ENCODE peak calls at places on chromosomes 12 and 14, in seven cellular contexts. S is GM13976; C is stimulated activated CD4-positive, alpha-beta T cell treated with anti-CD3 and anti-CD28 coated beads, Interleukin-2, amount 100 ng/mL, for 48 hours; Y is HEK293T; B is right cardiac atrium; G is lung; E is mesendoderm. L is an unnamed sample.

GRCh38 chr12:6774557-6775062 is 2.3 kb downstream of the LAG3 start:
- DNase-seq in G (no peak), S (no peak), E (no peak), B (no peak), Y (no peak), C (no peak), L (no peak)

GRCh38 chr12:122517877-122518276 is 8.9 kb downstream of the RSRC2 start:
- DNase-seq in G (no peak), Y (no peak), E (no peak), S (no peak), B (no peak), C (no peak), L (no peak)

GRCh38 chr14:57480044-57480443 is 13.6 kb downstream of the CCDC198 start:
- DNase-seq in C (no peak), B (no peak), E (no peak), Y (no peak), G (no peak), S (no peak), L (no peak)

GRCh38 chr12:116896525-116896924 is 14.2 kb upstream of the FBXW8 start:
- DNase-seq in G (no peak), E (no peak), S (no peak), Y (no peak), B (no peak), C (no peak), L (no peak)

GRCh38 chr12:510071-510825 is 50.5 kb downstream of the B4GALNT3 start:
- DNase-seq in G (peak; percentile 79), S (no peak), B (no peak), E (peak; percentile 93), Y (no peak), C (no peak), L (peak; percentile 84)

GRCh38 chr12:110355080-110355479 is 48.4 kb downstream of the ANAPC7 start:
- DNase-seq in B (no peak), Y (peak; percentile 62), E (peak; percentile 54), G (no peak), C (no peak), S (peak; percentile 67), L (peak; percentile 65)

GRCh38 chr12:115227137-115227615 is 543.2 kb upstream of the TBX3 start:
- DNase-seq in Y (no peak), C (no peak), E (peak; percentile 87), G (no peak), B (peak; percentile 71), S (no peak), L (no peak)

GRCh38 chr12:48061943-48062719 is 43.7 kb downstream of the SENP1 start:
- DNase-seq in B (no peak), E (peak; percentile 62), G (no peak), Y (no peak), C (no peak), S (no peak), L (peak; percentile 51)

GRCh38 chr14:34361504-34362011 is 100.5 kb downstream of the SPTSSA start:
- DNase-seq in B (no peak), G (no peak), Y (no peak), C (no peak), E (no peak), S (no peak), L (no peak)

GRCh38 chr14:29064305-29064704 is 297.7 kb downstream of the FOXG1 start:
- DNase-seq in Y (no peak), G (no peak), B (no peak), C (no peak), S (no peak), E (no peak), L (no peak)

GRCh38 chr12:48033451-48033850 is 29.2 kb upstream of the COL2A1 start:
- DNase-seq in G (no peak), B (no peak), S (no peak), Y (no peak), C (no peak), E (no peak), L (no peak)

GRCh38 chr12:5088586-5089264 is 45.0 kb downstream of the KCNA5 start:
- DNase-seq in Y (no peak), C (no peak), G (no peak), E (no peak), B (peak; percentile 55), S (no peak), L (no peak)

GRCh38 chr14:105144666-105145380 is 23.8 kb downstream of the JAG2 start:
- DNase-seq in B (peak; percentile 55), G (no peak), C (no peak), Y (no peak), S (no peak), E (no peak), L (no peak)

GRCh38 chr12:101856030-101856429 is 21.4 kb upstream of the DRAM1 start:
- DNase-seq in Y (no peak), G (no peak), E (no peak), C (no peak), S (no peak), B (no peak), L (no peak)

GRCh38 chr12:70724444-70724843 is 87.2 kb upstream of the PTPRB start:
- DNase-seq in C (no peak), G (no peak), Y (no peak), S (no peak), B (no peak), E (peak; percentile 75), L (peak; percentile 19)

GRCh38 chr12:93911436-93911835 is 234.3 kb downstream of the CRADD start:
- DNase-seq in B (no peak), E (no peak), S (no peak), Y (no peak), G (no peak), C (no peak), L (no peak)

GRCh38 chr14:104288272-104288671 is 149.9 kb downstream of the KIF26A start:
- DNase-seq in B (peak; percentile 24), C (no peak), Y (no peak), E (no peak), S (no peak), G (no peak), L (no peak)

GRCh38 chr12:12466157-12466556 is 96.5 kb downstream of the DUSP16 start:
- DNase-seq in Y (no peak), E (no peak), C (no peak), B (no peak), G (no peak), S (no peak), L (no peak)

GRCh38 chr14:80549141-80549540 is 337.8 kb upstream of the DIO2 start:
- DNase-seq in E (no peak), C (no peak), Y (no peak), S (no peak), G (no peak), B (no peak), L (no peak)

GRCh38 chr14:24381363-24382102 is 13.5 kb downstream of the NFATC4 start:
- DNase-seq in E (no peak), B (no peak), S (no peak), Y (no peak), C (no peak), G (no peak), L (no peak)

GRCh38 chr12:27861428-27862167 is 81.6 kb upstream of the MANSC4 start:
- DNase-seq in G (peak; percentile 42), Y (no peak), C (no peak), E (no peak), B (peak; percentile 82), S (peak; percentile 26), L (no peak)

GRCh38 chr12:48988030-48988649 is 10.0 kb downstream of the WNT1 start:
- DNase-seq in S (peak; percentile 80), E (peak; percentile 79), Y (peak; percentile 82), G (no peak), B (peak; percentile 88), C (peak; percentile 82), L (peak; percentile 87)

GRCh38 chr12:54603173-54603814 is 14.8 kb upstream of the PPP1R1A start:
- DNase-seq in E (peak; percentile 84), C (peak; percentile 58), Y (peak; percentile 74), B (peak; percentile 73), G (peak; percentile 69), S (peak; percentile 77), L (peak; percentile 58)

GRCh38 chr14:101932668-101933067 is 31.7 kb upstream of the DYNC1H1 start:
- DNase-seq in C (no peak), S (no peak), G (no peak), Y (no peak), E (no peak), B (no peak), L (no peak)

GRCh38 chr12:46944104-46944503 is 118.3 kb upstream of the SLC38A4 start:
- DNase-seq in E (no peak), G (no peak), B (no peak), S (no peak), C (no peak), Y (no peak), L (no peak)

GRCh38 chr12:70809887-70810286 is 110.7 kb downstream of the PTPRR start:
- DNase-seq in E (no peak), G (no peak), Y (no peak), B (no peak), S (no peak), C (no peak), L (no peak)